ENCODE peak calls at places on chromosomes 2 and 18, in eight cellular contexts. One of them, this sample, is unnamed.

GRCh38 chr2:20223345-20224190 is 1.4 kb downstream of the SDC1 start:
- DNase-seq in sigmoid colon: no peak
- DNase-seq in GM23338: peak; percentile 70
- DNase-seq in adrenal gland: peak; percentile 62
- DNase-seq in upper lobe of right lung: peak; percentile 76
- DNase-seq in K562: peak; percentile 47
- DNase-seq in lower lobe of right lung: peak; percentile 61
- DNase-seq in mucosa of descending colon: peak; percentile 68
- DNase-seq in this sample: peak; percentile 86

GRCh38 chr2:187037310-187037709 is 188.3 kb upstream of the ZSWIM2 start:
- DNase-seq in mucosa of descending colon: no peak
- DNase-seq in lower lobe of right lung: no peak
- DNase-seq in adrenal gland: no peak
- DNase-seq in sigmoid colon: no peak
- DNase-seq in upper lobe of right lung: no peak
- DNase-seq in GM23338: no peak
- DNase-seq in K562: no peak
- DNase-seq in this sample: no peak

GRCh38 chr2:221969087-221969829 is 329.5 kb downstream of the PAX3 start:
- DNase-seq in adrenal gland: peak; percentile 28
- DNase-seq in GM23338: peak; percentile 65
- DNase-seq in mucosa of descending colon: no peak
- DNase-seq in lower lobe of right lung: no peak
- DNase-seq in K562: peak; percentile 5
- DNase-seq in sigmoid colon: no peak
- DNase-seq in upper lobe of right lung: no peak
- DNase-seq in this sample: no peak

GRCh38 chr2:222903234-222904220 is 42.7 kb downstream of the ACSL3 start:
- DNase-seq in upper lobe of right lung: no peak
- DNase-seq in sigmoid colon: no peak
- DNase-seq in K562: peak; percentile 11
- DNase-seq in adrenal gland: peak; percentile 45
- DNase-seq in mucosa of descending colon: no peak
- DNase-seq in GM23338: peak; percentile 73
- DNase-seq in lower lobe of right lung: no peak
- DNase-seq in this sample: no peak

GRCh38 chr18:43001821-43002220 is 113.7 kb downstream of the RIT2 start:
- DNase-seq in adrenal gland: no peak
- DNase-seq in upper lobe of right lung: no peak
- DNase-seq in K562: no peak
- DNase-seq in GM23338: no peak
- DNase-seq in lower lobe of right lung: no peak
- DNase-seq in mucosa of descending colon: no peak
- DNase-seq in sigmoid colon: no peak
- DNase-seq in this sample: no peak

GRCh38 chr18:11518788-11519685 is 90.4 kb upstream of the SLC35G4 start:
- DNase-seq in mucosa of descending colon: no peak
- DNase-seq in lower lobe of right lung: no peak
- DNase-seq in adrenal gland: peak; percentile 67
- DNase-seq in sigmoid colon: no peak
- DNase-seq in GM23338: peak; percentile 91
- DNase-seq in upper lobe of right lung: no peak
- DNase-seq in K562: peak; percentile 68
- DNase-seq in this sample: peak; percentile 61

GRCh38 chr18:13272411-13272810 is 53.9 kb downstream of the LDLRAD4 start:
- DNase-seq in GM23338: no peak
- DNase-seq in mucosa of descending colon: no peak
- DNase-seq in K562: no peak
- DNase-seq in upper lobe of right lung: peak; percentile 45
- DNase-seq in lower lobe of right lung: no peak
- DNase-seq in adrenal gland: no peak
- DNase-seq in sigmoid colon: no peak
- DNase-seq in this sample: peak; percentile 65

GRCh38 chr2:202135111-202135874 is 62.2 kb downstream of the KIAA2012 start:
- DNase-seq in lower lobe of right lung: no peak
- DNase-seq in sigmoid colon: peak; percentile 95
- DNase-seq in upper lobe of right lung: no peak
- DNase-seq in GM23338: no peak
- DNase-seq in adrenal gland: peak; percentile 44
- DNase-seq in K562: no peak
- DNase-seq in mucosa of descending colon: peak; percentile 60
- DNase-seq in this sample: peak; percentile 92

GRCh38 chr18:3715223-3716080 is 265.5 kb downstream of the TGIF1 start:
- DNase-seq in mucosa of descending colon: no peak
- DNase-seq in upper lobe of right lung: no peak
- DNase-seq in lower lobe of right lung: no peak
- DNase-seq in adrenal gland: no peak
- DNase-seq in GM23338: no peak
- DNase-seq in K562: no peak
- DNase-seq in sigmoid colon: no peak
- DNase-seq in this sample: no peak

GRCh38 chr2:165268751-165269150 is 29.5 kb downstream of the SCN2A start:
- DNase-seq in GM23338: no peak
- DNase-seq in upper lobe of right lung: no peak
- DNase-seq in K562: no peak
- DNase-seq in mucosa of descending colon: no peak
- DNase-seq in lower lobe of right lung: no peak
- DNase-seq in sigmoid colon: no peak
- DNase-seq in adrenal gland: no peak
- DNase-seq in this sample: no peak

GRCh38 chr18:26405190-26405781 is 143.1 kb downstream of the KCTD1 start:
- DNase-seq in GM23338: peak; percentile 36
- DNase-seq in upper lobe of right lung: no peak
- DNase-seq in lower lobe of right lung: no peak
- DNase-seq in mucosa of descending colon: no peak
- DNase-seq in K562: no peak
- DNase-seq in sigmoid colon: no peak
- DNase-seq in adrenal gland: peak; percentile 67
- DNase-seq in this sample: peak; percentile 76

GRCh38 chr18:74446178-74446577 is 10.9 kb downstream of the DIPK1C start:
- DNase-seq in lower lobe of right lung: no peak
- DNase-seq in adrenal gland: no peak
- DNase-seq in upper lobe of right lung: no peak
- DNase-seq in GM23338: no peak
- DNase-seq in K562: no peak
- DNase-seq in sigmoid colon: no peak
- DNase-seq in mucosa of descending colon: no peak
- DNase-seq in this sample: no peak

GRCh38 chr2:65228249-65228750 is 669 bp downstream of the ACTR2 start:
- DNase-seq in mucosa of descending colon: no peak
- DNase-seq in GM23338: peak; percentile 48
- DNase-seq in upper lobe of right lung: no peak
- DNase-seq in adrenal gland: no peak
- DNase-seq in lower lobe of right lung: no peak
- DNase-seq in K562: no peak
- DNase-seq in sigmoid colon: no peak
- DNase-seq in this sample: no peak

GRCh38 chr2:83850071-83850725 is 608.9 kb downstream of the SUCLG1 start:
- DNase-seq in mucosa of descending colon: no peak
- DNase-seq in adrenal gland: no peak
- DNase-seq in sigmoid colon: no peak
- DNase-seq in GM23338: no peak
- DNase-seq in lower lobe of right lung: no peak
- DNase-seq in K562: no peak
- DNase-seq in upper lobe of right lung: no peak
- DNase-seq in this sample: no peak

DNA sequence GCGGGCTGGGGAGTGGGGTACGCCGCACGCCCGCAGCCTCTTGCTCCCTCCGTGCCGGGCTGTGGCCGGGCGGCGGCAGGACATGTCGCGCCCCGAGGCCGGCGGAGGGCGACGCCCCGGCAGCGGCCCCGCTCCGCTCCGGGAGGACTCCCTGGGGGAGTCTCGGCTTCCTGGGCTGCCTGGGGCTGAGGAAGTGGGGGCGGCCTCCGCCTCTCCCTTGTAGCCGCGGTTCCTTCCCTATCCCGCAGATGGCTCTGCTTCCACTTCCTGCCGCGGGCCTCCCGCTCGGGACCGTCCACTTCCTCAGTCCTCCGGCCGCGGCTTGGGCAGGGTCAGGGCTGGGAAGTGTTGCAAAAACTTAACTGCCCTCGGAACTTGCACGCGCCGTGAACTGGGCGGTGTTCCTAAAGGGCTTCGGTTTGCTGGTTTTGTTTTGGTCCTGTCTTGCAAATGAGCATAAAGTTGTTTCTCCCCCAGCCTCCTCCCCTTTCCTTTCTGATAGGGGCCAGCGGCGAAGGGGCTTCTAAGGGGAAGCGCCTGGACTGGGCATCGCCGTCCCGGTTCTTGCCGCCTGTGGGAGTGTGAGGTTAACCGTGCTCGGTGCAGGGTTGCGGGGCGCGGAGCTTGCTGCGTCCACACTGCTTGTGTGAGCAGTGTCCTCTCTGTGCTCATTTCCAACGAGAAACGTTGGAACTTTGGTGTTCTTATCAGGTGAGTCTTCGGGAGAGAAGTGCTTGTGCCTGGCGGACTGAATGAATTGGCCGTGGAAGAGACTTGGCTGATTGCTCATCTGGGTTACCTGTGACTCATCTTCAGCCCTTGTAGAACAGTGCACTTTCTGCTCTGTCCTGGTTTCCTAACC is 600 bp downstream of the RALB start:
- DNase-seq in GM23338: peak; percentile 75
- DNase-seq in lower lobe of right lung: peak; percentile 94
- DNase-seq in K562: peak; percentile 83
- DNase-seq in mucosa of descending colon: peak; percentile 84
- DNase-seq in sigmoid colon: peak; percentile 94
- DNase-seq in upper lobe of right lung: peak; percentile 94
- DNase-seq in adrenal gland: peak; percentile 90
- DNase-seq in this sample: peak; percentile 95
- TF ChIP-seq CTCF in GM23338: peak; percentile 45
- TF ChIP-seq CTCF in lower lobe of right lung: peak; percentile 58
- TF ChIP-seq CTCF in K562: peak; percentile 62
- TF ChIP-seq CTCF in mucosa of descending colon: no peak
- TF ChIP-seq CTCF in sigmoid colon: no peak
- TF ChIP-seq CTCF in upper lobe of right lung: peak; percentile 51
- TF ChIP-seq CTCF in adrenal gland: peak; percentile 48
- TF ChIP-seq CTCF in this sample: peak; percentile 45

GRCh38 chr2:192126912-192127311 is 67.8 kb downstream of the TMEFF2 start:
- DNase-seq in lower lobe of right lung: no peak
- DNase-seq in mucosa of descending colon: no peak
- DNase-seq in GM23338: no peak
- DNase-seq in sigmoid colon: no peak
- DNase-seq in K562: no peak
- DNase-seq in upper lobe of right lung: no peak
- DNase-seq in adrenal gland: no peak
- DNase-seq in this sample: no peak

GRCh38 chr2:192126426-192126825 is 68.3 kb downstream of the TMEFF2 start:
- DNase-seq in mucosa of descending colon: no peak
- DNase-seq in lower lobe of right lung: no peak
- DNase-seq in K562: no peak
- DNase-seq in sigmoid colon: no peak
- DNase-seq in upper lobe of right lung: no peak
- DNase-seq in GM23338: no peak
- DNase-seq in adrenal gland: no peak
- DNase-seq in this sample: no peak

GRCh38 chr2:192123847-192124246 is 70.9 kb downstream of the TMEFF2 start:
- DNase-seq in mucosa of descending colon: no peak
- DNase-seq in upper lobe of right lung: no peak
- DNase-seq in adrenal gland: no peak
- DNase-seq in K562: no peak
- DNase-seq in lower lobe of right lung: no peak
- DNase-seq in GM23338: no peak
- DNase-seq in sigmoid colon: no peak
- DNase-seq in this sample: no peak

GRCh38 chr2:192122946-192123345 is 71.8 kb downstream of the TMEFF2 start:
- DNase-seq in K562: no peak
- DNase-seq in lower lobe of right lung: no peak
- DNase-seq in sigmoid colon: no peak
- DNase-seq in upper lobe of right lung: no peak
- DNase-seq in adrenal gland: no peak
- DNase-seq in mucosa of descending colon: no peak
- DNase-seq in GM23338: no peak
- DNase-seq in this sample: no peak

DNA sequence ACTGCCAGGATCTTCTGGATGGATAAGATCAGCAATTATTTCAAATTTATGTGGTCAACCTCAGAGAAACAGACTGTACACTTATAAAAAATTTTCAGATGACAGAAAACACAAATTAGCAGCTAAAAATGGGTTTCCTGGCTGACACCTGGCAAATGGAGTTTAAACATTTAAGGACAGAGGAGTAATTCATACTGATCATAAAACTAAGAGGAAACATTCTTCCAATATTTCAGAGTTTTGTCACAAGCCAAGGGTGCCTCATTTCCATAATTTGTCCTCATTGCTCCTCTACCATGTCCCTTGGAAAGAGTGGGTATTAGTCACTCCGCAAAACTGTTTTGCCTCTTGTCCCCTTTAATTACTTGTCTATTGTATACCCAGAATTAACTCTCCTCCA is 70.2 kb downstream of the TMEFF2 start:
- DNase-seq in adrenal gland: no peak
- DNase-seq in sigmoid colon: no peak
- DNase-seq in upper lobe of right lung: no peak
- DNase-seq in mucosa of descending colon: no peak
- DNase-seq in GM23338: no peak
- DNase-seq in lower lobe of right lung: no peak
- DNase-seq in K562: no peak
- DNase-seq in this sample: no peak
- H3K4me1 ChIP-seq in adrenal gland: no peaks in the 10 kb centered on the region
- H3K4me1 ChIP-seq in sigmoid colon: peaks cover 11% of the 10 kb centered on the region
- H3K4me1 ChIP-seq in upper lobe of right lung: no peaks in the 10 kb centered on the region
- H3K4me1 ChIP-seq in mucosa of descending colon: no peaks in the 10 kb centered on the region
- H3K4me1 ChIP-seq in GM23338: peaks cover 16% of the 10 kb centered on the region
- H3K4me1 ChIP-seq in lower lobe of right lung: peaks cover 12% of the 10 kb centered on the region
- H3K4me1 ChIP-seq in K562: no peaks in the 10 kb centered on the region
- H3K4me1 ChIP-seq in this sample: no peaks in the 10 kb centered on the region

GRCh38 chr2:101349893-101350662 is 37.2 kb downstream of the CREG2 start:
- DNase-seq in lower lobe of right lung: no peak
- DNase-seq in K562: no peak
- DNase-seq in upper lobe of right lung: no peak
- DNase-seq in sigmoid colon: no peak
- DNase-seq in adrenal gland: no peak
- DNase-seq in mucosa of descending colon: no peak
- DNase-seq in GM23338: no peak
- DNase-seq in this sample: no peak
- TF ChIP-seq CTCF in lower lobe of right lung: peak; percentile 14
- TF ChIP-seq CTCF in K562: peak; percentile 23
- TF ChIP-seq CTCF in upper lobe of right lung: peak; percentile 33
- TF ChIP-seq CTCF in sigmoid colon: no peak
- TF ChIP-seq CTCF in adrenal gland: no peak
- TF ChIP-seq CTCF in mucosa of descending colon: no peak
- TF ChIP-seq CTCF in GM23338: peak; percentile 37
- TF ChIP-seq CTCF in this sample: no peak

DNA sequence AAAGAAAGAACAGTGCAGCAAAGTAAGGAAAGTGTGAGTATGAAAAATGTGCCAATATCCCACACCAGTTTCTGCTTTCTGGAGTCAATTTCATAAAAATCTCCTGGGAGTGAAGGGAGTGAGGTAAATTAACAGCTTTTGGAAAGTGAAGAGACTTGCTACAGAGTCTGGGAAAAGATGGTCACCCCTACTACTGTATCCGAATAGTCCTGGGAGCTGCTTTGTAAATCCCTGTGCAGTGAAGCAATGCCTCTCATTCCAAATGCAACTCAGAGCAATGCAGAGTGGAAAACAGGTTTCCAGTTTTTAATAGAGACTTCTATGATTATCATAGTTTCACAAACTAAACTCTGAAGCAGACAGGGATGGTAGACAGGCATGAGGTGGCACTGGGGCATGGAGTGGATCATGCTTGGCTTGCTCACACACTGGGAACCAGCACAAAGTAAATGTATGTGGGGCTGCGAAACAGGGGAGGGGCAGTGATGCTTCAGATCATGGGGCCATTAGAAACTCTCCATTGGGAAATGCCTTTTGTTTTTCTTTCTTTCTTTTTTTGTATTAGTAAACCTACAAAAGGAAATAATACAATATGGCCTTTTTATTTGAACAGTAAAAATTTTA is 10.6 kb downstream of the COL5A2 start:
- DNase-seq in mucosa of descending colon: no peak
- DNase-seq in lower lobe of right lung: no peak
- DNase-seq in upper lobe of right lung: no peak
- DNase-seq in K562: no peak
- DNase-seq in adrenal gland: no peak
- DNase-seq in GM23338: no peak
- DNase-seq in sigmoid colon: no peak
- DNase-seq in this sample: no peak
- H3K4me1 ChIP-seq in mucosa of descending colon: no peaks in the 10 kb centered on the region
- H3K4me1 ChIP-seq in lower lobe of right lung: no peaks in the 10 kb centered on the region
- H3K4me1 ChIP-seq in upper lobe of right lung: no peaks in the 10 kb centered on the region
- H3K4me1 ChIP-seq in K562: no peaks in the 10 kb centered on the region
- H3K4me1 ChIP-seq in adrenal gland: no peaks in the 10 kb centered on the region
- H3K4me1 ChIP-seq in GM23338: peaks cover 16% of the 10 kb centered on the region
- H3K4me1 ChIP-seq in sigmoid colon: peaks cover 66% of the 10 kb centered on the region
- H3K4me1 ChIP-seq in this sample: no peaks in the 10 kb centered on the region

This sample was measured in kidney.